ENCODE peak calls at places on chromosomes 13 and 19, in nine cellular contexts. I is astrocyte, D is MM.1S, M is fibroblast of lung, W is neural progenitor cell, G is PC-3, T is A673, Q is mammary epithelial cell, H is HepG2. P is an unnamed sample. For H3K4me1, the result is how much of the 10 kb centered on the place peaks cover.

GRCh38 chr13:20570540-20570939 is 3.6 kb downstream of the IFT88 start:
- DNase-seq in I (no peak), D (no peak), M (peak), W (no peak), G (no peak), T (no peak), Q (peak), H (no peak), P (no peak)

GRCh38 chr19:15191982-15192381 is 8.8 kb downstream of the NOTCH3 start:
- DNase-seq in I (no peak), D (no peak), M (no peak), W (no peak), G (no peak), T (no peak), Q (no peak), H (no peak), P (no peak)

GRCh38 chr13:79525458-79525857 is 44.5 kb downstream of the NDFIP2 start:
- DNase-seq in I (no peak), D (no peak), M (no peak), W (no peak), G (peak), T (no peak), Q (peak), H (peak), P (no peak)

GRCh38 chr19:46979103-46979769 is 40.4 kb upstream of the NPAS1 start:
- DNase-seq in I (no peak), D (no peak), M (no peak), W (no peak), G (no peak), T (no peak), Q (no peak), H (no peak), P (no peak)

GRCh38 chr13:30394798-30395191 is 27.5 kb upstream of the UBE2L5 start:
- DNase-seq in I (no peak), D (peak), M (peak), W (no peak), G (peak), T (no peak), Q (peak), H (no peak), P (no peak)

GRCh38 chr13:103852036-103852435 is 785.8 kb upstream of the SLC10A2 start:
- DNase-seq in I (no peak), D (no peak), M (peak), W (no peak), G (no peak), T (no peak), Q (no peak), H (no peak), P (no peak)

GRCh38 chr13:38661276-38661675 is 25.6 kb upstream of the FREM2 start:
- DNase-seq in I (peak), D (no peak), M (no peak), W (no peak), G (no peak), T (peak), Q (no peak), H (no peak), P (no peak)

GRCh38 chr13:40200273-40200978 is 466.0 kb downstream of the FOXO1 start:
- DNase-seq in I (no peak), D (no peak), M (no peak), W (no peak), G (no peak), T (no peak), Q (peak), H (no peak), P (no peak)

GRCh38 chr13:78655906-78656305 is 3.0 kb downstream of the OBI1 start:
- DNase-seq in I (no peak), D (no peak), M (no peak), W (no peak), G (no peak), T (no peak), Q (no peak), H (no peak), P (no peak)

GRCh38 chr13:110626510-110626909 is 11.2 kb downstream of the NAXD start:
- DNase-seq in I (no peak), D (no peak), M (no peak), W (no peak), G (no peak), T (no peak), Q (no peak), H (no peak), P (no peak)

GRCh38 chr13:110772091-110772984 is 58.8 kb downstream of the ING1 start:
- DNase-seq in I (no peak), D (no peak), M (no peak), W (no peak), G (no peak), T (no peak), Q (no peak), H (no peak), P (no peak)

GRCh38 chr13:35293579-35293978 is 182.9 kb downstream of the MAB21L1 start:
- DNase-seq in I (no peak), D (no peak), M (no peak), W (no peak), G (no peak), T (no peak), Q (no peak), H (no peak), P (no peak)

GRCh38 chr13:101258071-101258470 is 158.2 kb downstream of the NALCN start:
- DNase-seq in I (peak), D (peak), M (peak), W (peak), G (peak), T (peak), Q (peak), H (peak), P (peak)

GRCh38 chr13:48828962-48829405 is 146.7 kb upstream of the FNDC3A start:
- DNase-seq in I (peak), D (no peak), M (no peak), W (no peak), G (peak), T (no peak), Q (peak), H (no peak), P (no peak)

GRCh38 chr13:103033999-103034398 is 32.2 kb downstream of the SLC10A2 start:
- DNase-seq in I (no peak), D (no peak), M (no peak), W (no peak), G (no peak), T (no peak), Q (no peak), H (no peak), P (no peak)

GRCh38 chr19:40280608-40281221 is 4.4 kb downstream of the AKT2 start:
- DNase-seq in I (no peak), D (no peak), M (no peak), W (no peak), G (no peak), T (no peak), Q (peak), H (no peak), P (no peak)

GRCh38 chr19:19192910-19193423 is 909 bp downstream of the RFXANK start:
- DNase-seq in I (no peak), D (peak), M (no peak), W (no peak), G (no peak), T (no peak), Q (no peak), H (no peak), P (no peak)

GRCh38 chr19:13029893-13030292 is 34.6 kb downstream of the NFIX start:
- DNase-seq in I (no peak), D (peak), M (no peak), W (peak), G (peak), T (no peak), Q (no peak), H (no peak), P (peak)
- H3K4me1 ChIP-seq in I (half or more), D (under half), M (under half), W (under half), G (half or more), T (under half), Q (half or more), H (half or more), P (under half)

GRCh38 chr19:33622505-33622808 is 704 bp downstream of the CHST8 start:
- DNase-seq in I (no peak), D (peak), M (no peak), W (peak), G (no peak), T (no peak), Q (peak), H (no peak), P (no peak)
- TF ChIP-seq EZH2 in I (no peak), D (no peak), M (no peak), W (no peak), G (peak), T (no peak), Q (no peak), H (no peak), P (no peak)

DNA sequence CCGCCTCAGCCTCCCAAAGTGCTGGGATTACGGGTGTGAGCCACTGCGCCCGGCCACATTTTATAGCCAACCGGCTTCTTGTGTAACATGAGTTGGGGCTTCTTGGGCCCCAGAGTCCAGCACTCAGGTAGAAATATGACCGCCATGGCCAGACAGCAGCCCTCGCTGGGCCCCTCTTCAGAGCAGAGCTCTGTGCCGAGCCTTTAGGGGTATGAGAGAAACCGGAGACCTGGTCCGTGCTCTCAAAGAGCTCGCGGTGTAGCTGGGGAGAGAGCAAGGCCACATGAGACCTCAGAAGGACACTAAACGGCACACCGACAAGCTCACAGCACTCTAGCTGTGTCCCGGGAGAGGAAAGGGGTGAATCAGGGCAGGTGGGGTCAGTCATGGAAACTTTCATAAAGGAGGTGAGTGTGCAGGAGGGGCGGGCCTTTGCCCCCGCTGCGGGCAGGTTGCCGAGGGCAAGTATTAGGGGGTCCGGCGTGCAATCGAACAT is 15.8 kb downstream of the ACTN4 start:
- DNase-seq in I (no peak), D (no peak), M (no peak), W (no peak), G (no peak), T (no peak), Q (no peak), H (no peak), P (no peak)
- H3K4me1 ChIP-seq in I (half or more), D (under half), M (half or more), W (half or more), G (half or more), T (half or more), Q (half or more), H (half or more), P (under half)

GRCh38 chr13:24745861-24746617 is 17.9 kb upstream of the RNF17 start:
- DNase-seq in I (no peak), D (no peak), M (no peak), W (peak), G (no peak), T (no peak), Q (peak), H (no peak), P (no peak)
- TF ChIP-seq EZH2 in I (peak), D (no peak), M (no peak), W (peak), G (no peak), T (peak), Q (peak), H (no peak), P (no peak)

GRCh38 chr19:5963855-5964254 is 14.1 kb downstream of the RANBP3 start:
- DNase-seq in I (no peak), D (no peak), M (no peak), W (no peak), G (no peak), T (no peak), Q (no peak), H (no peak), P (no peak)
- H3K4me1 ChIP-seq in I (under half), D (under half), M (half or more), W (under half), G (under half), T (under half), Q (under half), H (half or more), P (half or more)

DNA sequence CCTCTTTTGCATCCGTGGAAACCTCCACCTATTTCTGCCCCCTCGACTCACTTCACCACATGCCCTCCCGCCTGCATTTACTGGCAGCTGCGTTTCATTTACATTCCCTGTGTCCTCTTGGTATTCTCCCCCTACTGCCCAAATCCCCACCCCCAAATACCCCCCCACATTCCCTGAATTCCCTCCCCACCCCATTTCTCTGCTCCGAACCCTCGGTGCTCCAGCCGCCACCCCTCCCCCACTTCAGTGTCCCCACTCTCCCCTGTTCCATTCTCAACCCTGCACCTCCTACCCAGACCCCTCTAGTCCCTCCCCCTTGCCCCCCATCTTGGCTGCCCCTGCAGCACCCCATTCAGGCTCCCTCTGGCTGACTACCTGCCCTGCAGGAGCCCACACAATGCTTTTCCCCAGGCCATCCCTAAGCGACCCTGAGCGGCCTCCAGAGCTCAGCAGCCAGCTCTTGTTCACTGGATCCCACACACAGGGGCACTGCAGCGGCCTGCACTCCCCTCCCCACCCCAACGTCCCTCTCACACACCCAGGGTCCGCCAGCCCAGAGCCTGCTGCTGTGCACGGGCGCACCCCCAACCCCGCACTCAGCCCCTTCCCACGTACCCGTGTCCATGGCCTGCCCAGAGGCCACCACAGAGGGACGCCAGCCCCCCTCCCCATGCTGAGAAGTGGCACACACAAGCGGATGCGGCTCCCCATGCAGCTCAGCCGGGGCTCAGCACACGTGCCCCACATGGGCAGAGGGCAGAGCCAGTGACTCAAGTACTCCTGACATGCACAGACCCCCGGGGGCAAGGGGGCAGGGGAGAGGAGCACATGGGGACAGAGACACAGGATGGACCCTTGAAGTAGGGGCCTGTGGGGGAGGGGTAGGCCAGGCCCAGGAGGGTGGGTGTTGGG is 26.3 kb downstream of the SHANK1 start:
- DNase-seq in I (no peak), D (no peak), M (no peak), W (peak), G (no peak), T (no peak), Q (no peak), H (no peak), P (no peak)
- TF ChIP-seq EZH2 in I (no peak), D (no peak), M (no peak), W (peak), G (no peak), T (no peak), Q (no peak), H (no peak), P (no peak)

DNA sequence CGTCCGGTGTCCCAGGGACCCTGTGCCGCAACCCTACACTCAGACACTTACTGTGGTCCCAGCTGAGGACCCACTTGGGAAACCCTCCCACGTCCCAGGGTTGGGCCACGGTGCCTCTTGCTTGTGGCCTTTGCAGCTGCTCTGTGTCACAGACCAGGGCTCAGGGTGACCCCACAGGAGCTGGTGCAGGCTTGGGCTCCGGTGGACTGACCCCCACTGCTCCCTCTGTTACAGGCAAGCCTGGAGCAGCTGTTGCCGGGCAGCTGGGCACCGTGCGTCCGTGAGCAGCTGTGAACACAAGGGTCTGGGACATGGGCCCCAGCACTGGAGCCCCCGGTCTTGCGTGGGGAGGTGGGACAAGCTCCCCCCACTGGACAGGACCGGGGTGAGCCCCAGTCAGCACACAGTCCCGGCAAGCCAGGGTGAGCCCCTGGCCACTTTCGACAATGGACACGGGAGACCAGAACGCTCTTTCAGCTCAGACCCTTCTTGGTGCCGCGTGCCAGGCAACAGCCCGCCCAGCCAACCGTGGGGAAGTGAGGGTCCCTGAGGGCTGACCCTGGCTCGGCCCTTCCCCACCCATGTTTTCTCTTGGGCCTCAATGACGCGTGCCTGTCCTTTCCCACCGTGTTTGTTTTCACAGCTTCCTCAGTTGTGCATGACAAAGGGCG is 65.7 kb upstream of the C13orf46 start:
- DNase-seq in I (no peak), D (no peak), M (no peak), W (no peak), G (no peak), T (no peak), Q (no peak), H (no peak), P (no peak)
- H3K4me1 ChIP-seq in I (under half), D (under half), M (under half), W (under half), G (under half), T (under half), Q (under half), H (under half), P (under half)

GRCh38 chr13:87676254-87677042 is 5.3 kb downstream of the SLITRK5 start:
- DNase-seq in I (no peak), D (no peak), M (no peak), W (peak), G (no peak), T (no peak), Q (no peak), H (no peak), P (no peak)

GRCh38 chr13:87678353-87678752 is 7.2 kb downstream of the SLITRK5 start:
- DNase-seq in I (no peak), D (peak), M (no peak), W (no peak), G (no peak), T (no peak), Q (no peak), H (no peak), P (no peak)

GRCh38 chr13:87675851-87676250 is 4.7 kb downstream of the SLITRK5 start:
- DNase-seq in I (no peak), D (no peak), M (no peak), W (no peak), G (no peak), T (no peak), Q (no peak), H (no peak), P (no peak)

GRCh38 chr13:87677043-87677333 is 5.8 kb downstream of the SLITRK5 start:
- DNase-seq in I (no peak), D (no peak), M (no peak), W (no peak), G (no peak), T (no peak), Q (no peak), H (no peak), P (no peak)

GRCh38 chr13:87677334-87678234 is 6.4 kb downstream of the SLITRK5 start:
- DNase-seq in I (no peak), D (peak), M (peak), W (peak), G (peak), T (peak), Q (no peak), H (peak), P (no peak)
- TF ChIP-seq EZH2 in I (peak), D (no peak), M (no peak), W (peak), G (no peak), T (no peak), Q (peak), H (no peak), P (no peak)

DNA sequence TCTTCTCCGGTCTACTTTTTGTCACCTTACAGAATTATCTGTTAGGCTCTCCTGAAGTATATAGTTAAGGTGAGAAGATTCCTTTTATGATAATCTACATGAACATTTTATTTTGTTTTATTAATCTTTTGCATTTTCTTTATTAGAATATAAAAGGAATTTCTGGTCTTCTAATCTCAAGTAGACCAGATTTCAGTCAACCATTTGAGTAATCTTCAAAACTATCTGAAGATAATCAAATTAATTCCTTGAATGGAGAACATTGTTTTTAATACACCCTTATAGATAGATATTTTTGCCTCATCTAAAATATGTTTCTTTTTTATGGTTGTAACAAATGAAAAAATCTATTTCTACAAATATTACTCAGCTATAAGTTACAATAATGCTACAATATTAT is 381.7 kb upstream of the PCDH20 start:
- DNase-seq in I (no peak), D (no peak), M (no peak), W (no peak), G (no peak), T (no peak), Q (no peak), H (no peak), P (no peak)
- H3K4me1 ChIP-seq in I (under half), D (under half), M (under half), W (under half), G (under half), T (under half), Q (under half), H (under half), P (under half)